ENCODE peak calls at places on chromosome 7, in seven cellular contexts. A is T-helper 1 cell, I is astrocyte, O is cerebellar cortex, G is left lung, S is myocyte, R is H7. L is an unnamed sample.

GRCh38 chr7:93985101-93985500 is 19.1 kb downstream of the BET1 start:
- DNase-seq in A (no peak), I (no peak), O (no peak), G (no peak), S (no peak), R (no peak), L (no peak)

GRCh38 chr7:21971780-21972396 is 26.2 kb upstream of the CDCA7L start:
- DNase-seq in A (no peak), I (no peak), O (peak), G (no peak), S (no peak), R (peak), L (no peak)

GRCh38 chr7:73703985-73704639 is 15.4 kb downstream of the STX1A start:
- DNase-seq in A (no peak), I (no peak), O (no peak), G (no peak), S (no peak), R (peak), L (no peak)

GRCh38 chr7:47570649-47571050 is 11.3 kb downstream of the TNS3 start:
- DNase-seq in A (no peak), I (peak), O (no peak), G (no peak), S (peak), R (no peak), L (no peak)

GRCh38 chr7:99407849-99408346 is 499 bp downstream of the PDAP1 start:
- DNase-seq in A (no peak), I (peak), O (peak), G (peak), S (peak), R (peak), L (peak)

GRCh38 chr7:66542528-66543373 is 85.9 kb upstream of the KCTD7 start:
- DNase-seq in A (no peak), I (no peak), O (no peak), G (peak), S (no peak), R (no peak), L (no peak)

GRCh38 chr7:22584179-22584578 is 84.2 kb upstream of the STEAP1B start:
- DNase-seq in A (no peak), I (no peak), O (no peak), G (no peak), S (peak), R (no peak), L (no peak)

GRCh38 chr7:14936530-14936929 is 34.0 kb upstream of the DGKB start:
- DNase-seq in A (no peak), I (peak), O (no peak), G (peak), S (no peak), R (no peak), L (no peak)

GRCh38 chr7:21869785-21870402 is 75.8 kb downstream of the CDCA7L start:
- DNase-seq in A (no peak), I (peak), O (peak), G (no peak), S (no peak), R (no peak), L (no peak)

GRCh38 chr7:99928994-99929729 is at the start of gene GJC3:
- DNase-seq in A (peak), I (peak), O (peak), G (peak), S (peak), R (peak), L (peak)

GRCh38 chr7:98284335-98285036 is 3.0 kb downstream of the BRI3 start:
- DNase-seq in A (no peak), I (peak), O (no peak), G (peak), S (peak), R (peak), L (no peak)